ENCODE peak calls at places on chromosome 7, in four cellular contexts. One of them, this sample, is unnamed. For H3K4me1, the result is how much of the 10 kb centered on the place peaks cover.

GRCh38 chr7:24857623-24858022 is 100.4 kb upstream of the GSDME start:
- DNase-seq in neural progenitor cell: no peak
- DNase-seq in mucosa of descending colon: no peak
- DNase-seq in cardiac muscle cell: no peak
- DNase-seq in this sample: no peak

GRCh38 chr7:127711872-127712271 is 59.9 kb downstream of the SND1 start:
- DNase-seq in mucosa of descending colon: no peak
- DNase-seq in cardiac muscle cell: no peak
- DNase-seq in neural progenitor cell: no peak
- DNase-seq in this sample: no peak

GRCh38 chr7:98702021-98702420 is 84.9 kb downstream of the NPTX2 start:
- DNase-seq in mucosa of descending colon: no peak
- DNase-seq in neural progenitor cell: no peak
- DNase-seq in cardiac muscle cell: no peak
- DNase-seq in this sample: no peak

GRCh38 chr7:1301054-1301811 is 68.6 kb downstream of the UNCX start:
- DNase-seq in mucosa of descending colon: no peak
- DNase-seq in cardiac muscle cell: no peak
- DNase-seq in neural progenitor cell: no peak
- DNase-seq in this sample: no peak

GRCh38 chr7:73786588-73786987 is 16.5 kb upstream of the CLDN3 start:
- DNase-seq in neural progenitor cell: no peak
- DNase-seq in cardiac muscle cell: no peak
- DNase-seq in mucosa of descending colon: peak
- DNase-seq in this sample: no peak

GRCh38 chr7:102975854-102976253 is 63.1 kb downstream of the LRRC17 start:
- DNase-seq in cardiac muscle cell: no peak
- DNase-seq in mucosa of descending colon: no peak
- DNase-seq in neural progenitor cell: no peak
- DNase-seq in this sample: no peak

GRCh38 chr7:127943541-127944521 is 87.4 kb downstream of the LRRC4 start:
- DNase-seq in neural progenitor cell: peak
- DNase-seq in cardiac muscle cell: peak
- DNase-seq in mucosa of descending colon: no peak
- DNase-seq in this sample: no peak

GRCh38 chr7:17456541-17456940 is 158.1 kb downstream of the AHR start:
- DNase-seq in neural progenitor cell: no peak
- DNase-seq in cardiac muscle cell: no peak
- DNase-seq in mucosa of descending colon: no peak
- DNase-seq in this sample: no peak

GRCh38 chr7:117715784-117716445 is 157.3 kb downstream of the CTTNBP2 start:
- DNase-seq in cardiac muscle cell: peak
- DNase-seq in neural progenitor cell: peak
- DNase-seq in mucosa of descending colon: peak
- DNase-seq in this sample: peak

GRCh38 chr7:128176696-128177095 is 64.4 kb upstream of the LEP start:
- DNase-seq in neural progenitor cell: no peak
- DNase-seq in cardiac muscle cell: no peak
- DNase-seq in mucosa of descending colon: no peak
- DNase-seq in this sample: peak

GRCh38 chr7:23332881-23333612 is 33.9 kb downstream of the MALSU1 start:
- DNase-seq in cardiac muscle cell: peak
- DNase-seq in mucosa of descending colon: no peak
- DNase-seq in neural progenitor cell: no peak
- DNase-seq in this sample: no peak

GRCh38 chr7:121394709-121395140 is 1.4 kb downstream of the FAM3C start:
- DNase-seq in neural progenitor cell: no peak
- DNase-seq in cardiac muscle cell: peak
- DNase-seq in mucosa of descending colon: no peak
- DNase-seq in this sample: peak

GRCh38 chr7:105654994-105655900 is 74.0 kb upstream of the EFCAB10 start:
- DNase-seq in neural progenitor cell: peak
- DNase-seq in cardiac muscle cell: peak
- DNase-seq in mucosa of descending colon: peak
- DNase-seq in this sample: peak

GRCh38 chr7:19670806-19671205 is 38.0 kb downstream of the POLR1F start:
- DNase-seq in neural progenitor cell: no peak
- DNase-seq in mucosa of descending colon: no peak
- DNase-seq in cardiac muscle cell: no peak
- DNase-seq in this sample: no peak

GRCh38 chr7:41816111-41816510 is 113.2 kb upstream of the INHBA start:
- DNase-seq in neural progenitor cell: no peak
- DNase-seq in mucosa of descending colon: peak
- DNase-seq in cardiac muscle cell: peak
- DNase-seq in this sample: no peak

GRCh38 chr7:76293407-76293901 is 9.0 kb upstream of the HSPB1 start:
- DNase-seq in cardiac muscle cell: no peak
- DNase-seq in neural progenitor cell: no peak
- DNase-seq in mucosa of descending colon: no peak
- DNase-seq in this sample: no peak

GRCh38 chr7:137609500-137609899 is 237.3 kb downstream of the DGKI start:
- DNase-seq in neural progenitor cell: no peak
- DNase-seq in cardiac muscle cell: peak
- DNase-seq in mucosa of descending colon: no peak
- DNase-seq in this sample: no peak

GRCh38 chr7:74633451-74633921 is 24.0 kb upstream of the GTF2I start:
- DNase-seq in mucosa of descending colon: peak
- DNase-seq in cardiac muscle cell: no peak
- DNase-seq in neural progenitor cell: no peak
- DNase-seq in this sample: no peak

GRCh38 chr7:117937049-117937448 is 63.8 kb upstream of the CTTNBP2 start:
- DNase-seq in cardiac muscle cell: no peak
- DNase-seq in mucosa of descending colon: no peak
- DNase-seq in neural progenitor cell: no peak
- DNase-seq in this sample: no peak

GRCh38 chr7:95527776-95528250 is 42.1 kb downstream of the ASB4 start:
- DNase-seq in mucosa of descending colon: no peak
- DNase-seq in neural progenitor cell: no peak
- DNase-seq in cardiac muscle cell: no peak
- DNase-seq in this sample: no peak

GRCh38 chr7:123916240-123916724 is 8.8 kb upstream of the SPAM1 start:
- DNase-seq in mucosa of descending colon: peak
- DNase-seq in cardiac muscle cell: peak
- DNase-seq in neural progenitor cell: peak
- DNase-seq in this sample: peak

GRCh38 chr7:85776691-85777363 is 590.0 kb upstream of the SEMA3D start:
- DNase-seq in mucosa of descending colon: no peak
- DNase-seq in cardiac muscle cell: no peak
- DNase-seq in neural progenitor cell: no peak
- DNase-seq in this sample: no peak

GRCh38 chr7:147245274-147245673 is 1128.7 kb downstream of the CNTNAP2 start:
- DNase-seq in mucosa of descending colon: peak
- DNase-seq in cardiac muscle cell: peak
- DNase-seq in neural progenitor cell: peak
- DNase-seq in this sample: peak

GRCh38 chr7:128672927-128673517 is 930 bp downstream of the GARIN1A start:
- DNase-seq in cardiac muscle cell: peak
- DNase-seq in mucosa of descending colon: peak
- DNase-seq in neural progenitor cell: peak
- DNase-seq in this sample: peak

DNA sequence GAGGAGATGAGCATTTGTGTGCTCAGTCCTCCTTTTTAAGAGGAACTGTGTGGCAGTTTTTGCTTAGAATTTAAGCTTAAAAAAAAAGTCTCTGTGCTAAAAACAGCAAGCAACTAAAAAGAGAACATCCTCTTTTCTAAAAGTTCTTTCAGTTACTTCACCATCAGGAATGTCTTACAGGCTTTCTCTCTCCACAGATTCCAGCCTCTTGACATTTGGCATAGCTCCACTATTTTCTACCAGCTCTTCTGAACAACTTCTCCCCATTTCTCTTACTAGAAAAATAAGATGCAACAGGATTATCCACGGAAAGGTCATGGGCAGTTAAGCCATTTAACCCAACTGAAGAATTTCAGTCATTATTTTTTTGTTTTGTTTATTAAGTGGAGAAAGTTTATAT is 13.2 kb downstream of the PCLO start:
- DNase-seq in mucosa of descending colon: no peak
- DNase-seq in neural progenitor cell: no peak
- DNase-seq in cardiac muscle cell: peak
- DNase-seq in this sample: no peak
- H3K4me1 ChIP-seq in mucosa of descending colon: under half
- H3K4me1 ChIP-seq in neural progenitor cell: under half
- H3K4me1 ChIP-seq in cardiac muscle cell: under half
- H3K4me1 ChIP-seq in this sample: under half

GRCh38 chr7:81871606-81872265 is 101.9 kb upstream of the HGF start:
- DNase-seq in neural progenitor cell: no peak
- DNase-seq in cardiac muscle cell: peak
- DNase-seq in mucosa of descending colon: no peak
- DNase-seq in this sample: no peak
- H3K4me3 ChIP-seq in neural progenitor cell: no peak
- H3K4me3 ChIP-seq in cardiac muscle cell: no peak
- H3K4me3 ChIP-seq in mucosa of descending colon: no peak
- H3K4me3 ChIP-seq in this sample: no peak

DNA sequence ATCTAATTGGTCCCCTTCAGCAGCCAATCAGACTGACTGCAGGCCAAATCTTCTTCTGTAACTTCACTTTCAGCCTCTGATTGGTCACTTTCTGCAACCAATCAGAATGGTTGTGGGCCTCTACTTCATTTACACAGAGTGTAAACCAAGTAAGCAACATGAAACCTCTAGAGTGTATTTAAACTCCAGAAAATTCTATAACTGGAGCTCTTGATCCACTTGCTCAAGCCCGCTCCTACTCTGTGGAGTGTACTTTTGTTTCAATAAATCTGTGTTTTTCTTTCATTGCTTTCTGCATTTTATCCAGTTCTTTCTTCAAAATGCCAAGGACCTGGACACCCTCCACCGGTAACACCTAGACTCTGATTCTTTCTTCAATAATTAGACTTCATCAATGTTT is 319.1 kb downstream of the CACNA2D1 start:
- DNase-seq in neural progenitor cell: no peak
- DNase-seq in cardiac muscle cell: no peak
- DNase-seq in mucosa of descending colon: no peak
- DNase-seq in this sample: no peak
- TF ChIP-seq CTCF in neural progenitor cell: no peak
- TF ChIP-seq CTCF in cardiac muscle cell: no peak
- TF ChIP-seq CTCF in mucosa of descending colon: no peak
- TF ChIP-seq CTCF in this sample: no peak

GRCh38 chr7:84697506-84697905 is 489.4 kb downstream of the SEMA3D start:
- DNase-seq in cardiac muscle cell: peak
- DNase-seq in mucosa of descending colon: no peak
- DNase-seq in neural progenitor cell: no peak
- DNase-seq in this sample: no peak
- H3K4me1 ChIP-seq in cardiac muscle cell: under half
- H3K4me1 ChIP-seq in mucosa of descending colon: under half
- H3K4me1 ChIP-seq in neural progenitor cell: under half
- H3K4me1 ChIP-seq in this sample: under half

DNA sequence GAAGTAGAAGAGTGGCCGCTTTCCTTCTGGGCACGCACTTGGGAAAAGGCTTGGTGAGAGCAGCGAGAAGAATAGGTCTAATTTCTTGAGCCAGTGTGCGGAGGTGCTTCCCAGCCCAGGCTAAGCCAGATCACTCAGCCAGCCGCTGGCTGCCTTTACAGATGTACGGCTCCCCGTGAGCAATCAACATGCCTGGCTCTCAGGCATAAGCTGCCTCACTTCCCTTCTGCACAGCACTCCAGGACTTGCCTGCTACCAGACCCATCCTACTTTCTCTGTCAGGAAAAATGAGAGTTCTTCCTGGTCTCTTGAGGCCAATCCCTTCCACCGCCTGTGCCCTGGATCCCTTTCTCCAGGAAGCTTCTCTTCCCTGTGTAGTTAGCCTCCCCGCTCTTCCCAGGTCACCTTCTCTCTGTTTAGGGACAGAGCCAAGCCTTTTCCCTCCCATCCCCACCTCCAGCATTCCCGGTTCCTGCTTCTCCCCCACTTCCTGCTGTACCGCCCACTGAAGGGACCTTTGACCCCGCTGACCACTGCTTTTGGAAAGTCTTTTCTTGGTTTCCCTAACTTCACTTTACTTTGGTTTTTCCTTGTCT is 1.1 kb upstream of the ACTR3C start:
- DNase-seq in neural progenitor cell: no peak
- DNase-seq in cardiac muscle cell: peak
- DNase-seq in mucosa of descending colon: peak
- DNase-seq in this sample: peak
- H3K4me3 ChIP-seq in neural progenitor cell: peak
- H3K4me3 ChIP-seq in cardiac muscle cell: peak
- H3K4me3 ChIP-seq in mucosa of descending colon: no peak
- H3K4me3 ChIP-seq in this sample: peak

GRCh38 chr7:122750389-122750788 is 47.7 kb upstream of the RNF148 start:
- DNase-seq in cardiac muscle cell: no peak
- DNase-seq in neural progenitor cell: no peak
- DNase-seq in mucosa of descending colon: no peak
- DNase-seq in this sample: no peak
- TF ChIP-seq CTCF in cardiac muscle cell: no peak
- TF ChIP-seq CTCF in neural progenitor cell: no peak
- TF ChIP-seq CTCF in mucosa of descending colon: no peak
- TF ChIP-seq CTCF in this sample: no peak

GRCh38 chr7:30313793-30314192 is 29.4 kb downstream of the ZNRF2 start:
- DNase-seq in mucosa of descending colon: no peak
- DNase-seq in cardiac muscle cell: no peak
- DNase-seq in neural progenitor cell: no peak
- DNase-seq in this sample: no peak
- H3K4me1 ChIP-seq in mucosa of descending colon: under half
- H3K4me1 ChIP-seq in cardiac muscle cell: under half
- H3K4me1 ChIP-seq in neural progenitor cell: under half
- H3K4me1 ChIP-seq in this sample: under half

DNA sequence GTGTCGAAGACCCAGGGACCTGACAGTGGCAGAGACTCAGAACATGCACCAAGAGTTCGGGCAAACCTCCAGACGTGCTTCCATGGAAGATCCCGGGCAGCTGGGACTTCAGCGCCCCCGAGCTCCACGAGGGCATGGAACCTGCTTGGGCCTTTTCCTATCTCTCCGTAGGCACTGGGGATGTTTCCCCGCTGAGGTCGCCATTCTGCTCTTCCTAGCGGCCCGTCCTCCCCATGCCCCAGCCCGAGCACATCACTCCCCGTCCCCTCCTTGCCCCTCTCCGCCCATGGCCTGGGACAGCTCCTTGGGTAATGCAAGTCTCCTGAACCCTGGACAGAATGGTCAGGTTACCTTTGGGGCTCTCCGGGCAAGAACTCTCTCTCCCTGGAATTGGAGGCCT is 32.3 kb upstream of the SHH start:
- DNase-seq in mucosa of descending colon: no peak
- DNase-seq in neural progenitor cell: no peak
- DNase-seq in cardiac muscle cell: no peak
- DNase-seq in this sample: no peak
- H3K4me3 ChIP-seq in mucosa of descending colon: no peak
- H3K4me3 ChIP-seq in neural progenitor cell: no peak
- H3K4me3 ChIP-seq in cardiac muscle cell: no peak
- H3K4me3 ChIP-seq in this sample: no peak